ENCODE peak calls at places on chromosome 14, in six cellular contexts. One of them, this sample, is unnamed.

GRCh38 chr14:72679106-72679505 is 214.8 kb downstream of the DPF3 start:
- DNase-seq in GM12865: no peak
- DNase-seq in foreskin fibroblast: peak
- DNase-seq in kidney: no peak
- DNase-seq in cardiac muscle cell: peak
- DNase-seq in fibroblast of mammary gland: peak
- DNase-seq in this sample: peak

GRCh38 chr14:51240804-51241380 is 845 bp downstream of the TMX1 start:
- DNase-seq in fibroblast of mammary gland: no peak
- DNase-seq in foreskin fibroblast: no peak
- DNase-seq in GM12865: no peak
- DNase-seq in cardiac muscle cell: no peak
- DNase-seq in kidney: no peak
- DNase-seq in this sample: no peak

GRCh38 chr14:61103541-61104339 is 122.7 kb downstream of the SLC38A6 start:
- DNase-seq in GM12865: peak
- DNase-seq in foreskin fibroblast: peak
- DNase-seq in kidney: peak
- DNase-seq in fibroblast of mammary gland: peak
- DNase-seq in cardiac muscle cell: peak
- DNase-seq in this sample: peak

GRCh38 chr14:76872796-76873432 is 46.7 kb downstream of the LRRC74A start:
- DNase-seq in cardiac muscle cell: peak
- DNase-seq in foreskin fibroblast: peak
- DNase-seq in GM12865: peak
- DNase-seq in fibroblast of mammary gland: peak
- DNase-seq in kidney: no peak
- DNase-seq in this sample: peak

GRCh38 chr14:61116369-61116768 is 135.3 kb downstream of the SLC38A6 start:
- DNase-seq in fibroblast of mammary gland: no peak
- DNase-seq in kidney: no peak
- DNase-seq in GM12865: no peak
- DNase-seq in cardiac muscle cell: no peak
- DNase-seq in foreskin fibroblast: no peak
- DNase-seq in this sample: no peak

GRCh38 chr14:38536376-38537038 is 280.6 kb upstream of the CLEC14A start:
- DNase-seq in foreskin fibroblast: peak
- DNase-seq in kidney: no peak
- DNase-seq in cardiac muscle cell: peak
- DNase-seq in GM12865: no peak
- DNase-seq in fibroblast of mammary gland: no peak
- DNase-seq in this sample: no peak

GRCh38 chr14:103091041-103091882 is 3.3 kb upstream of the EXOC3L4 start:
- DNase-seq in fibroblast of mammary gland: peak
- DNase-seq in foreskin fibroblast: peak
- DNase-seq in kidney: peak
- DNase-seq in GM12865: peak
- DNase-seq in cardiac muscle cell: peak
- DNase-seq in this sample: peak

GRCh38 chr14:104512771-104513640 is 66.6 kb upstream of the C14orf180 start:
- DNase-seq in cardiac muscle cell: no peak
- DNase-seq in foreskin fibroblast: no peak
- DNase-seq in GM12865: no peak
- DNase-seq in kidney: no peak
- DNase-seq in fibroblast of mammary gland: no peak
- DNase-seq in this sample: no peak

DNA sequence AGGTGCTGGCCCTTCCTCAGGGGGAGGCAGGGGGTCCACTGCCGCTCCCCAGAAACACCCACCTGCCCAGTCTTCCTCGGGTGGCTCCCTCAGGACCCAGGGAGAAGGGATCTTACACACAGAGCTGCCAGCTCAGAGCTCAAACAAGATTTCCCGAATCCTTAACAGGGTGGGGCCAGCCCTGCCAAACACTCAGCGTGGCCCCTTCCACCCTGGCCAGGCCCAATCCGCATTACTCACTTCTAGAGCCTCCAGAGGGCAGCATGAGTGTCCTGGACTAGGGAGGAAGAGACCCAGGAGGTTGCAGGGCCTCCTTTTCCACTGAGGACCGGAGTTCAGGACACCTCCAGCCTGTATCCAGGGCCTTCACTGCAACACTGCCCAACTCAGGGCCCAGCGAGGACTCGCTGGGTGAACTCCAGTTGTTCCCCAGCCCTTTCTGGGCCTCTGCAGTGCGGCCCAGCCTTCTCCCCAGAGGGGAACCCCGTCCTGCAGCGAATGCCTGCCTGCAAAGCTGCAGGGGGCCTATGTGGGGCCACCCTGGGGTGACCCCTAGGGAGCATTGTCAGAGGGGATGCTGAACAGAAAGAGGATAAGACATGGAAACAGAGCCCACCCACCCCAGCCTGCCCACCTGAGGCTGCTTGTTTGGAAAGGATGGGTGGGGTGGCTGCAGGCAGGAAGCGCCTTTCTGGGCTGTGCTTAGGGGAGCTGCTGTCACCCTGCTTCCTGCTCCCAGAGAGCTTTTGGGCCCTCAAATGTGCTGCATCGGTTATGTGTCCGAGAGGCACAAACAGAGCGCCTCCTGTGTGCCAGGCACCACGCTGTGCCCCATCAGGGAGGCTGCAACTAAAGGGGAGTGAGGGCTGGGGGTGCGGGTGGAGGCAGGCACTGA is 43.8 kb downstream of the CCNK start:
- DNase-seq in GM12865: no peak
- DNase-seq in kidney: peak
- DNase-seq in fibroblast of mammary gland: peak
- DNase-seq in cardiac muscle cell: peak
- DNase-seq in foreskin fibroblast: peak
- DNase-seq in this sample: peak
- TF ChIP-seq CTCF in GM12865: no peak
- TF ChIP-seq CTCF in kidney: no peak
- TF ChIP-seq CTCF in fibroblast of mammary gland: peak
- TF ChIP-seq CTCF in cardiac muscle cell: peak
- TF ChIP-seq CTCF in foreskin fibroblast: peak
- TF ChIP-seq CTCF in this sample: peak

GRCh38 chr14:31484754-31485153 is 3.1 kb downstream of the GPR33 start:
- DNase-seq in GM12865: no peak
- DNase-seq in cardiac muscle cell: no peak
- DNase-seq in kidney: no peak
- DNase-seq in foreskin fibroblast: no peak
- DNase-seq in fibroblast of mammary gland: no peak
- DNase-seq in this sample: no peak

GRCh38 chr14:31486764-31487163 is 1.1 kb downstream of the GPR33 start:
- DNase-seq in fibroblast of mammary gland: no peak
- DNase-seq in kidney: no peak
- DNase-seq in foreskin fibroblast: no peak
- DNase-seq in cardiac muscle cell: no peak
- DNase-seq in GM12865: no peak
- DNase-seq in this sample: no peak

GRCh38 chr14:31492759-31493498 is 5.1 kb upstream of the GPR33 start:
- DNase-seq in fibroblast of mammary gland: no peak
- DNase-seq in kidney: no peak
- DNase-seq in cardiac muscle cell: no peak
- DNase-seq in GM12865: peak
- DNase-seq in foreskin fibroblast: no peak
- DNase-seq in this sample: no peak

GRCh38 chr14:31487891-31488290 is at the start of gene GPR33:
- DNase-seq in kidney: no peak
- DNase-seq in foreskin fibroblast: no peak
- DNase-seq in cardiac muscle cell: no peak
- DNase-seq in fibroblast of mammary gland: no peak
- DNase-seq in GM12865: no peak
- DNase-seq in this sample: no peak

GRCh38 chr14:31489680-31490079 is 1.8 kb upstream of the GPR33 start:
- DNase-seq in fibroblast of mammary gland: no peak
- DNase-seq in kidney: no peak
- DNase-seq in foreskin fibroblast: no peak
- DNase-seq in GM12865: peak
- DNase-seq in cardiac muscle cell: no peak
- DNase-seq in this sample: no peak
- H3K4me3 ChIP-seq in fibroblast of mammary gland: no peak
- H3K4me3 ChIP-seq in kidney: no peak
- H3K4me3 ChIP-seq in foreskin fibroblast: no peak
- H3K4me3 ChIP-seq in GM12865: no peak
- H3K4me3 ChIP-seq in cardiac muscle cell: no peak
- H3K4me3 ChIP-seq in this sample: no peak

GRCh38 chr14:58401587-58401986 is 5.9 kb downstream of the TOMM20L start:
- DNase-seq in GM12865: no peak
- DNase-seq in kidney: no peak
- DNase-seq in fibroblast of mammary gland: no peak
- DNase-seq in foreskin fibroblast: no peak
- DNase-seq in cardiac muscle cell: no peak
- DNase-seq in this sample: no peak
- TF ChIP-seq CTCF in GM12865: no peak
- TF ChIP-seq CTCF in kidney: no peak
- TF ChIP-seq CTCF in fibroblast of mammary gland: no peak
- TF ChIP-seq CTCF in foreskin fibroblast: no peak
- TF ChIP-seq CTCF in cardiac muscle cell: no peak
- TF ChIP-seq CTCF in this sample: no peak

GRCh38 chr14:24309538-24310386 is at the start of gene LTB4R2:
- DNase-seq in foreskin fibroblast: no peak
- DNase-seq in cardiac muscle cell: no peak
- DNase-seq in fibroblast of mammary gland: no peak
- DNase-seq in GM12865: no peak
- DNase-seq in kidney: no peak
- DNase-seq in this sample: no peak
- H3K4me3 ChIP-seq in foreskin fibroblast: peak
- H3K4me3 ChIP-seq in cardiac muscle cell: no peak
- H3K4me3 ChIP-seq in fibroblast of mammary gland: peak
- H3K4me3 ChIP-seq in GM12865: peak
- H3K4me3 ChIP-seq in kidney: peak
- H3K4me3 ChIP-seq in this sample: peak

GRCh38 chr14:36519431-36520321 is at the start of gene NKX2-1:
- DNase-seq in kidney: peak
- DNase-seq in foreskin fibroblast: no peak
- DNase-seq in fibroblast of mammary gland: no peak
- DNase-seq in cardiac muscle cell: no peak
- DNase-seq in GM12865: no peak
- DNase-seq in this sample: no peak

GRCh38 chr14:36521598-36522345 is 1.7 kb upstream of the NKX2-1 start:
- DNase-seq in cardiac muscle cell: no peak
- DNase-seq in foreskin fibroblast: no peak
- DNase-seq in fibroblast of mammary gland: no peak
- DNase-seq in GM12865: no peak
- DNase-seq in kidney: peak
- DNase-seq in this sample: no peak

GRCh38 chr14:36518586-36519430 is 1.2 kb downstream of the NKX2-1 start:
- DNase-seq in cardiac muscle cell: no peak
- DNase-seq in fibroblast of mammary gland: no peak
- DNase-seq in foreskin fibroblast: no peak
- DNase-seq in kidney: peak
- DNase-seq in GM12865: no peak
- DNase-seq in this sample: no peak

GRCh38 chr14:36522347-36522971 is 2.4 kb upstream of the NKX2-1 start:
- DNase-seq in cardiac muscle cell: no peak
- DNase-seq in foreskin fibroblast: no peak
- DNase-seq in fibroblast of mammary gland: no peak
- DNase-seq in kidney: no peak
- DNase-seq in GM12865: no peak
- DNase-seq in this sample: no peak

DNA sequence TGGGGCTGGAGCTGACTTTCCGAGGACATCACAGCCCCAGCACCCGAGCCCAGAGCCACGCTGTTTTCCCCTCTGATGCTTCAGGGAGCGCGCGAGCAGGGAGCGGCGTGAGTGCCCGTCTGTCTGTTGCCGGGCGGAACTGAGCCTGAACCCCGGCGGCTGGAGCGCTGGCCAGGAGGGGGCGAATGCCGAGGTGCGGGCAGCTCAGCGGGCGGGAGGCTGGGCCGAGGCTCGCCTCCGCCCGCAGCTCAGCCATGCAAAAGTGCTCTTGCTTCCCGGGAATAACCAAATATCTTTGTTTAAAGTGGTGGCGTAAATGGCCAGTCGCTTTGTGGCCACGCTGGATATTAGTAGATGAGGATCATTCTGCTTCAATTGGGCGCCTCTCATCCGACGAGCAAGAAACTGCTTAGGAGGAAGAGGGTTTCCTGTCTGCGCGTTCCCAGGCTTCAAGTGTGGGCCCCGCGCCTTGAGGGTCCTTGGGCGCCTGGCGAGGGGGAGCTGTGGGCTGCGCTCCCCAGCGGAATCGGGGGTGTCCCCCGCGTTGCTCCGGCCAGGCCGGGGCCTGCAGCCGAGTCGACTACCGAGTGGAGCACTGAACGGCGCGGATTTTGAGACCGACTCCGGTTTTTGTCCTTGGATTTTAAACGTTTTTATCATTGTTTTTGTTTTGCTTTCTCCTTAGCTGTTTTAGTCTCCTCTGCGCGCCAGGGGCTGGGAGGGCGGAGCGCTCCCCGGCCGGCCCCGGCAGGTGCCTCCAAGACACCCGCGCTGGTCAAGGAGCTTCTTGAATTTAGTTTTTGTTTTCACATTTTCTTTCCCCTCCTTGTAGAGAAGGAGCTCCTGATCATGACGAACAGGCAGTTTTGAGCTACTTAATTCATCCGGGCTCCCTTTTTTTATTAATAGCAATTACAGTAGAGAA is 831 bp upstream of the NKX2-1 start:
- DNase-seq in kidney: peak
- DNase-seq in foreskin fibroblast: peak
- DNase-seq in cardiac muscle cell: peak
- DNase-seq in fibroblast of mammary gland: peak
- DNase-seq in GM12865: no peak
- DNase-seq in this sample: peak
- TF ChIP-seq CTCF in kidney: no peak
- TF ChIP-seq CTCF in foreskin fibroblast: peak
- TF ChIP-seq CTCF in cardiac muscle cell: peak
- TF ChIP-seq CTCF in fibroblast of mammary gland: no peak
- TF ChIP-seq CTCF in GM12865: no peak
- TF ChIP-seq CTCF in this sample: peak

This sample was measured in choroid plexus epithelial cell.